ENCODE peak calls at places on chromosomes 16 and 17, in five cellular contexts. E, X, T, Q and D are unnamed samples. For H3K4me1, the result is how much of the 10 kb centered on the place peaks cover.

GRCh38 chr17:73308017-73308823 is 3.6 kb downstream of the CDC42EP4 start:
- DNase-seq in E (peak), X (peak), T (peak), Q (peak), D (no peak)

GRCh38 chr17:37292429-37293139 is 83.2 kb upstream of the C17orf78 start:
- DNase-seq in E (no peak), X (no peak), T (no peak), Q (no peak), D (no peak)

GRCh38 chr17:12349297-12349696 is 316.4 kb upstream of the MYOCD start:
- DNase-seq in E (no peak), X (no peak), T (no peak), Q (no peak), D (no peak)

GRCh38 chr17:14427914-14428639 is 127.2 kb downstream of the HS3ST3B1 start:
- DNase-seq in E (no peak), X (no peak), T (no peak), Q (no peak), D (no peak)

GRCh38 chr17:10754109-10754508 is 24.3 kb upstream of the TMEM220 start:
- DNase-seq in E (no peak), X (peak), T (peak), Q (no peak), D (no peak)

GRCh38 chr16:81700071-81700779 is 78.9 kb upstream of the PLCG2 start:
- DNase-seq in E (peak), X (no peak), T (no peak), Q (peak), D (no peak)

GRCh38 chr17:18018411-18018921 is 20.5 kb downstream of the ATPAF2 start:
- DNase-seq in E (no peak), X (no peak), T (no peak), Q (no peak), D (no peak)

GRCh38 chr17:37754363-37754762 is 9.5 kb upstream of the HNF1B start:
- DNase-seq in E (no peak), X (no peak), T (no peak), Q (no peak), D (no peak)

GRCh38 chr17:7932949-7933348 is 943 bp downstream of the CNTROB start:
- DNase-seq in E (no peak), X (peak), T (peak), Q (peak), D (no peak)

GRCh38 chr17:67931227-67931626 is 65.0 kb downstream of the C17orf58 start:
- DNase-seq in E (no peak), X (no peak), T (no peak), Q (no peak), D (no peak)

GRCh38 chr17:48544356-48545021 is 420 bp downstream of the HOXB2 start:
- DNase-seq in E (peak), X (peak), T (no peak), Q (peak), D (no peak)

GRCh38 chr16:7492122-7492521 is 159.5 kb downstream of the RBFOX1 start:
- DNase-seq in E (no peak), X (no peak), T (no peak), Q (no peak), D (no peak)

GRCh38 chr16:85996843-85997242 is 97.9 kb downstream of the IRF8 start:
- DNase-seq in E (no peak), X (no peak), T (no peak), Q (no peak), D (no peak)

GRCh38 chr17:13647551-13647950 is 45.8 kb upstream of the HS3ST3A1 start:
- DNase-seq in E (no peak), X (no peak), T (no peak), Q (no peak), D (no peak)

GRCh38 chr16:12758670-12759558 is 44.8 kb downstream of the CPPED1 start:
- DNase-seq in E (no peak), X (no peak), T (no peak), Q (no peak), D (no peak)

GRCh38 chr17:7308625-7309433 is 1.4 kb downstream of the EIF5A start:
- DNase-seq in E (no peak), X (peak), T (peak), Q (peak), D (no peak)

GRCh38 chr16:84600343-84601229 is 17.3 kb downstream of the COTL1 start:
- DNase-seq in E (no peak), X (no peak), T (no peak), Q (no peak), D (no peak)

GRCh38 chr16:85844786-85845185 is 45.3 kb downstream of the COX4I1 start:
- DNase-seq in E (no peak), X (peak), T (no peak), Q (no peak), D (no peak)

GRCh38 chr17:40888321-40888720 is 3.3 kb upstream of the KRT20 start:
- DNase-seq in E (no peak), X (no peak), T (no peak), Q (no peak), D (no peak)

GRCh38 chr17:29748400-29748799 is 125.7 kb upstream of the CORO6 start:
- DNase-seq in E (no peak), X (no peak), T (no peak), Q (no peak), D (no peak)

DNA sequence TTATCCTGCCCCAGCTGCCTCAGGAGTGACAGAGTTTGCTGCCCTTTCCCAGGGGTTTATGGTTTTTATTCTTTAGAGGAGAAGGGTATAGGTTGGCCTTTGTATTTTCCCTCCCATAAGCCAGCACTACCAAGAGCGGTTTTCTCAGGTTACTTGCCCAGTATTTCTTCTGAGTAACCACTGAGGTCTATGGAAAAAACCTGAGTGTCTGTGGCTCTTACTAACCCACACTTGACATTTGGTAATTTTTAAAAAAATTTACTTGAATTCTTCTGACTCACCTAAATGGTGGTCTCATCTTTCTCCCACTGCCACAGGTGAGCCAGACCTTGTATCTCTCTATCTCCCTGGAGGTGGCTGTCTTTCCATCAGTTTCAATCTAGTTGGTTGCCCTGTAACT is 6.0 kb downstream of the SLC7A6 start:
- DNase-seq in E (no peak), X (no peak), T (no peak), Q (no peak), D (no peak)
- H3K4me1 ChIP-seq in E (half or more), X (half or more), T (under half), Q (under half), D (under half)

GRCh38 chr16:69709456-69710084 is 16.8 kb downstream of the NQO1 start:
- DNase-seq in E (no peak), X (no peak), T (no peak), Q (peak), D (no peak)
- H3K27ac ChIP-seq in E (peak), X (no peak), T (no peak), Q (no peak), D (no peak)

DNA sequence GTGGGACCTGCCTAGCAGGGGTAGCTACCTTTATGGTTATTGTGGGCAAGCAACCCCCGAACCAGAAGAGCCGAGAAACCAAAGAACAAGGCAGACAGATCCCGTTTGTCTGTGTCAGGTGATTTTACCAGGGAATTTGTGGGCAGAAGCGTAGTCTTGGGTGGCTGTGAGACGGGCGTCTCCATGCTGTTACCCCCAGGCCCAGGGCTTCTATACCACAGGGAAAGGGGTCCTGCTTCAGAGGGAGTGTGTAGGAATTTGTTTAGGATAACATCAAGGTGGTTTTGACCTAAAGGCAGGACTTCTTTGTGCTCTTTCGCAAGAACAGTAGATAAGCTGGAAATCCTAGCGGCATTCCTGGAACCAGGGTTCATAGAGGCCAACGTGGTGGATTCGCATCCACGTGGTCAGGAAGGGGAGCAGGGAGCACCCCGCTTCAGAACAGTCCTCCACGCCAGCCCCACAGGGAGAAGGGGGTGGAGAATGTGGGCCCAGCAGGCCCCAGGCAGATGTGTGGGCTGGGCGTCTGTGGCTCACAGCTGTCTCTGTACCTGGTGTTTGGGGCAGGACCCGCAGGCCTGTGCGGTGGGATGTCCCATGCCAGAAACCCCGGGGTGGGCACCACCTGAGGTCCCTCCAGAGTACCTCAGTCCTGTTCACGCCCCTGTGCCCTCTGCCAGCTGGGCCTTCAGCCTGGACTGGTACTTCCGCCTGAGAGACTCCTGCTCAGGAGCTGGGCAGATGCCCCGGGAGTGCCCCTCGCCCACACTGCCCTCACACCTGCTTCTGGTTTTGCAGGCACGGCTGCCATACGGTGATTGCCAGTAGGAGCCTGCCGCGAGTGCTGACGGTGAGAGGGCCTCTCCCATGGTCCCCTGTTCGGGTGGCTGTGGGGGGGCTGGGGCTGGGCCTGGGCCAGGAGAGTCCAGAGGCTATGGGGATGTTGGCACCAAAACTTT is 4.1 kb downstream of the DECR2 start:
- DNase-seq in E (no peak), X (no peak), T (no peak), Q (no peak), D (no peak)
- H3K4me1 ChIP-seq in E (under half), X (under half), T (under half), Q (under half), D (under half)

DNA sequence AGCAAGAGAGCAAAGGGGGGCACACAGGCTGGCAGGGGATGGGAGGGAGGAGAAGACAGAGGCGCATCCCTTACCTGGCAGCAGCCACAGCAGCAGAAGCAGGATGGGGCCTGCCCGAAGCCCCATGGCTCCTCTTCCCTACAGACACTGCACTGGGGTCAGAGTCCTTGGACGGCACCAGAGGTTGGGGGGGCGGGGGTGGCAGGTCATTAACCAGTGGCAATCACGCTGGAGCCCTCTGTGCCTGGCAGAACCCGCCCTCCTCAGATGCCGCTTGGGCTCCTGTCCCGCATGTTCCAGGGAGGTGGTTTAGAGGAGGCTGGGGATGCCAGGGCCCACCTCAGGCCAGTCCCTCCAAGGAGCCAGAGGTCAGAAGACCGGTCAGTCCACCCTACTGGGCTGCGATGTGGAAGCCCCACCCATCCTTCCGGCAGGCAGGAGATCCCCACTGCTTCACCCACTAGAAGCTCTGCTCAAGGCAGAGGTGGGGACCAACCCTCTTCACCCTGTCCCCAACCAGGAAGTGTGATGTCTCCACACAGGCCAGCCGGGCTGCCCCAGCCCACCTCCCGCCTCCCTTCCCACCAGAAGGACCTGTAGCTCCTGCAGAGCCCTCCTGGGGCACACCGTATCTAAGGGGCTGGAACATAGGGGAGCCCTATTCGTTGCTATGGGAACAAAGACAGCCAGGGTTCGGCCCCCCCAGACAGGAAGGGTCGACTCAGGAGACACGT is 11.7 kb downstream of the ZG16B start:
- DNase-seq in E (no peak), X (no peak), T (peak), Q (no peak), D (no peak)
- H3K27ac ChIP-seq in E (no peak), X (peak), T (no peak), Q (no peak), D (peak)

DNA sequence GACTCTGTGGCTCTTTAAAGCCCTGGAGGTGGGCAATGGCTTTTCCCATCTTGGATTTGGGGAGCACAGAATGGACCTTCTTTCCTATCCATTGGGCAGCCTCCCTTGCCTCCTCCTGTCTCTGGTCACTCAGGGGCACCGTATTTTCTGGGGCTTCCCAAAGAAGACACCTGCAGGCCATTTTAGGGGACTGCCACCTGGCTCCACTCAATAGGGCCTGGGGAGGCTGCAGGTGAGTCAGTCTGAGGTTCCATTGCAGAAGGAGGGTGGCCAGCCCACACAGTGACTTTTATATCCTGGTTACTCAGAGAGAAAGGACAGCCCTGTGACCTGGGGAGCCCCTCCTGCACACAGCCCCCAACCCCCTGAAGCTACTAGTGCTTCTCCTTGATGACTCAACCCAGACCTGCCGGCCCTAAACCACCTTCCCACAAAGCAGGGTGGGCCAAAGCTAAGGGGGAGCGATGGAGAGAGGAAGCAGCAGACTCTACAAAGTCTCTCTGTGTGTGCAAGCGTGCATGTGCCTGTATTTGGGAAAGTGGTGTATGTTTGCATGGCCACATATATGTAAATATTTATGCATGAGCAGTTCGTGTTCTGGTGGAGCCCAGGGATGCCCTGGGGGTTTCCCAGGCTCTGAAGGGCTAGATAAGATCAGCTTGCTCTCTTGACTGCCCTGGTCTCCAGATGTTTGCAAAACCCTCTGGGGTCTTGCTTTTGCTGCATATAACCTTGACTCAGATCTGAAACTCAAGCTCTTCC is 5.0 kb downstream of the CX3CL1 start:
- DNase-seq in E (no peak), X (no peak), T (peak), Q (no peak), D (no peak)
- H3K4me1 ChIP-seq in E (under half), X (half or more), T (under half), Q (under half), D (under half)

GRCh38 chr16:87065781-87066694 is 251.2 kb downstream of the C16orf95 start:
- DNase-seq in E (no peak), X (no peak), T (no peak), Q (no peak), D (no peak)
- H3K27ac ChIP-seq in E (no peak), X (no peak), T (no peak), Q (peak), D (no peak)

GRCh38 chr16:17503331-17503730 is 32.6 kb upstream of the XYLT1 start:
- DNase-seq in E (no peak), X (no peak), T (no peak), Q (no peak), D (no peak)
- H3K4me1 ChIP-seq in E (under half), X (under half), T (under half), Q (under half), D (under half)

DNA sequence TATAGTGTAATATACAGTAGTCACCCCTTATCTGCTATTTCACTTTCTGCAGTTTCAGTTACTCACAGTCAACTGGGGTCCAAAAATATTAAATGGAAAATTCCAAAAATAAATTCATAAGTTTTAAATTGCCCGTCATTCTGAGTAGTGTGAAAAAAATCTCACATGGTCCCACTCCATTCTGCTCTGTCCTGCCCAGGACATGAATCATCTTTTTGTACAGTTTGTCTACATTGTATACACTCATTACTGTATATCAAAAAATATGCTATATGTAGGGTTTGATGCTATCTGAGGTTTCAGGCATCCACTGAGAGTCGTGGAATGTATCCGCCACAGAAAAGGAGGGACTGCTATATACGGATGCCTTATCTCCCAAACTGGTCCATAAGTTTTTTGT is 16.0 kb upstream of the APPBP2 start:
- DNase-seq in E (no peak), X (no peak), T (no peak), Q (no peak), D (no peak)
- H3K27ac ChIP-seq in E (no peak), X (no peak), T (no peak), Q (no peak), D (no peak)

GRCh38 chr17:72101526-72101925 is 19.3 kb upstream of the SOX9 start:
- DNase-seq in E (no peak), X (no peak), T (no peak), Q (no peak), D (no peak)
- H3K4me1 ChIP-seq in E (under half), X (under half), T (under half), Q (under half), D (under half)

GRCh38 chr17:77212081-77212832 is 71.5 kb downstream of the SEC14L1 start:
- DNase-seq in E (no peak), X (no peak), T (no peak), Q (no peak), D (no peak)
- H3K27ac ChIP-seq in E (peak), X (no peak), T (no peak), Q (no peak), D (no peak)